ENCODE peak calls at places on chromosomes 4 and X, in nine cellular contexts. O is lower leg skin, Q is osteocyte, Y is upper lobe of left lung, A is thyroid gland, V is cardiac muscle cell, H is AG09309, N is nephron progenitor cell, F is mucosa of descending colon. W is an unnamed sample.

GRCh38 chr4:17578482-17578891 is 1.5 kb downstream of the LAP3 start:
- DNase-seq in F (no peak), Y (no peak), N (no peak), Q (no peak), O (no peak), H (no peak), V (no peak), A (no peak), W (no peak)

GRCh38 chr4:37951465-37952352 is 8.5 kb upstream of the PTTG2 start:
- DNase-seq in N (no peak), A (no peak), Y (no peak), V (no peak), Q (no peak), H (no peak), O (no peak), F (no peak), W (no peak)

GRCh38 chr4:32106767-32107166 is 1386.6 kb downstream of the PCDH7 start:
- DNase-seq in O (no peak), A (no peak), F (no peak), V (no peak), H (no peak), Y (no peak), N (no peak), Q (no peak), W (no peak)

GRCh38 chr4:48141048-48141447 is 7.0 kb upstream of the TXK start:
- DNase-seq in V (peak), N (no peak), A (no peak), H (peak), Y (no peak), O (no peak), F (no peak), Q (no peak), W (no peak)

GRCh38 chr4:182604953-182605352 is 312.2 kb downstream of the DCTD start:
- DNase-seq in O (no peak), V (peak), A (no peak), Q (no peak), H (no peak), F (no peak), N (no peak), Y (no peak), W (no peak)

GRCh38 chr4:76772498-76773106 is 125.3 kb downstream of the SOWAHB start:
- DNase-seq in A (no peak), Q (no peak), N (no peak), F (no peak), V (peak), O (no peak), H (no peak), Y (no peak), W (no peak)

GRCh38 chr4:89140168-89140759 is 28.9 kb downstream of the TIGD2 start:
- DNase-seq in A (no peak), Q (no peak), H (no peak), F (no peak), V (no peak), N (no peak), O (no peak), Y (no peak), W (no peak)

GRCh38 chrX:68880846-68881513 is 52.2 kb downstream of the EFNB1 start:
- DNase-seq in Q (no peak), F (no peak), N (peak), H (no peak), A (no peak), O (no peak), Y (no peak), V (no peak), W (no peak)

GRCh38 chrX:41421071-41421729 is 25.9 kb upstream of the NYX start:
- DNase-seq in Q (no peak), H (no peak), Y (no peak), A (no peak), V (no peak), N (no peak), O (no peak), F (no peak), W (no peak)

GRCh38 chr4:164815711-164816110 is 61.3 kb upstream of the APELA start:
- DNase-seq in A (no peak), Q (no peak), N (no peak), Y (no peak), F (no peak), V (no peak), O (no peak), H (no peak), W (no peak)

GRCh38 chrX:110163488-110163887 is 154.4 kb downstream of the AMMECR1 start:
- DNase-seq in O (no peak), F (no peak), H (no peak), V (no peak), N (no peak), A (peak), Q (no peak), Y (no peak), W (no peak)

GRCh38 chr4:186792994-186793393 is 69.3 kb upstream of the FAT1 start:
- DNase-seq in V (peak), Q (no peak), F (no peak), Y (no peak), O (no peak), H (peak), A (no peak), N (no peak), W (no peak)

GRCh38 chrX:116863029-116863428 is 400.3 kb upstream of the CT83 start:
- DNase-seq in H (no peak), Y (no peak), O (no peak), A (no peak), V (no peak), F (no peak), N (no peak), Q (no peak), W (no peak)

GRCh38 chr4:156974264-156974663 is 2.7 kb upstream of the PDGFC start:
- DNase-seq in Y (no peak), V (peak), F (no peak), O (no peak), Q (no peak), A (no peak), N (no peak), H (peak), W (no peak)

GRCh38 chrX:43703211-43703791 is 47.2 kb downstream of the MAOA start:
- DNase-seq in V (peak), O (no peak), Y (no peak), F (no peak), Q (no peak), N (no peak), A (no peak), H (no peak), W (no peak)

GRCh38 chr4:103754844-103755243 is 35.1 kb upstream of the TACR3 start:
- DNase-seq in O (peak), Y (no peak), N (no peak), H (no peak), V (no peak), Q (no peak), F (no peak), A (peak), W (no peak)

GRCh38 chrX:29090811-29091210 is 503.6 kb downstream of the IL1RAPL1 start:
- DNase-seq in A (no peak), H (no peak), V (peak), Y (no peak), F (no peak), Q (no peak), N (no peak), O (no peak), W (no peak)

GRCh38 chr4:23369331-23369730 is 520.5 kb downstream of the PPARGC1A start:
- DNase-seq in A (no peak), F (no peak), Q (no peak), N (peak), H (no peak), Y (no peak), O (no peak), V (no peak), W (no peak)

GRCh38 chr4:118774321-118774720 is 61.6 kb downstream of the SEC24D start:
- DNase-seq in O (no peak), A (no peak), Q (no peak), N (no peak), Y (no peak), V (no peak), H (no peak), F (no peak), W (no peak)

GRCh38 chr4:85842540-85842939 is 367.6 kb downstream of the ARHGAP24 start:
- DNase-seq in Q (no peak), V (peak), F (peak), O (peak), N (no peak), Y (no peak), A (no peak), H (no peak), W (no peak)

GRCh38 chr4:181312066-181312465 is 931.1 kb upstream of the TENM3 start:
- DNase-seq in Q (no peak), F (no peak), H (no peak), N (no peak), A (no peak), O (no peak), V (no peak), Y (no peak), W (no peak)

GRCh38 chr4:73311428-73311827 is 52.8 kb upstream of the ANKRD17 start:
- DNase-seq in V (peak), A (no peak), N (no peak), F (no peak), Q (no peak), O (no peak), Y (no peak), H (peak), W (no peak)

GRCh38 chr4:6902318-6903042 is 7.1 kb upstream of the TBC1D14 start:
- DNase-seq in H (no peak), O (no peak), Y (no peak), V (no peak), N (no peak), A (peak), Q (no peak), F (no peak), W (no peak)

GRCh38 chrX:13120017-13120416 is 75.6 kb upstream of the FAM9C start:
- DNase-seq in F (no peak), Y (no peak), V (peak), H (no peak), N (no peak), A (peak), Q (no peak), O (no peak), W (no peak)

GRCh38 chr4:123163501-123163900 is 233.1 kb upstream of the SPRY1 start:
- DNase-seq in V (no peak), N (no peak), Q (no peak), F (no peak), Y (no peak), O (no peak), H (no peak), A (no peak), W (no peak)

GRCh38 chrX:52139545-52139895 is 45.2 kb upstream of the MAGED4 start:
- DNase-seq in Y (no peak), H (no peak), V (no peak), F (no peak), Q (no peak), A (no peak), N (no peak), O (no peak), W (no peak)

GRCh38 chr4:169098054-169098896 is 88.2 kb upstream of the CBR4 start:
- DNase-seq in Y (no peak), N (no peak), O (no peak), H (no peak), A (peak), Q (no peak), V (peak), F (no peak), W (no peak)

GRCh38 chr4:5037553-5038551 is 13.4 kb upstream of the STK32B start:
- DNase-seq in O (peak), A (no peak), Q (no peak), F (no peak), H (peak), V (peak), Y (no peak), N (no peak), W (no peak)

DNA sequence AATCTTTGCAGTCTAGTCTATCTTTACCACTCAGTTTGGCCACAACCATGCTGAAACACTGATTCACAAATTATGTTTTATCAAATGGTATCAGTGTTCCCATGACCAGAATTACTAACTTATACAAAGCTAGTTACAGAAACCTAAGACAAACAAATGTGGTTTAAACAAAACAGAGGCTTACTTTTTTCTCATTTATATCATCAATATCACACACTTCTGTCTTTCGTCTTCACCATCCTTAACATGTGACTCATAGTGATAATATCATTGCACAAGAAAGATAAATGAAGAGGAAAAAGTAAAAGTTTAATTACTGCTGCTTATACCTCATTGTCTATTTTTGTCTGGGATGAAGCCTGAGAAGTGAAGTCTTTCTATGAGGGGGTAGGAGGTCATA is 406.6 kb downstream of the PCDH10 start:
- DNase-seq in Q (no peak), A (no peak), N (no peak), O (no peak), Y (no peak), H (no peak), V (peak), F (no peak), W (no peak)
- TF ChIP-seq CTCF in Q (no peak), A (no peak), N (no peak), O (no peak), Y (no peak), H (no peak), V (no peak), F (no peak), W (no peak)

DNA sequence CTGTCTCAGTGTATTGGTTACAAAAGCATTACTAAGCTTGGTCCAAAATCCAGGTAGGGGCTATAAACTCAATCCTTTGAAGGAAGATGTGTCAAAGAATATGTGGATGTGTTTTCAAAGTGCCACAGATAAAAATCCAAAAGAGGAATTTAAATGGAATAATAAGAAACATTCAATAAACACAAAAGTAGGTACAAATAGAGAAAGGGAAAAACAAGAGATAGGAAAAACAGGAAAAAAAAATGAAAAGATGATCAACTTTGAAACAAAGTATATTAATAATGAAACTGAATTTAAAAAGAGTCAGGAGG is 64.0 kb downstream of the PPP4R3C start:
- DNase-seq in H (no peak), N (no peak), V (no peak), Q (no peak), Y (no peak), O (no peak), A (no peak), F (no peak), W (no peak)
- TF ChIP-seq CTCF in H (no peak), N (no peak), V (no peak), Q (no peak), Y (no peak), O (no peak), A (no peak), F (no peak), W (peak)

GRCh38 chr4:53709693-53710092 is 118.4 kb upstream of the LNX1 start:
- DNase-seq in O (no peak), Y (no peak), F (no peak), V (no peak), H (no peak), N (no peak), Q (no peak), A (no peak), W (no peak)
- TF ChIP-seq CTCF in O (no peak), Y (no peak), F (no peak), V (peak), H (no peak), N (no peak), Q (peak), A (peak), W (no peak)

GRCh38 chrX:155577682-155578081 is 35.1 kb downstream of the TMLHE start:
- DNase-seq in F (no peak), Q (no peak), N (no peak), A (no peak), Y (no peak), O (no peak), H (no peak), V (no peak), W (no peak)
- TF ChIP-seq CTCF in F (no peak), Q (no peak), N (no peak), A (no peak), Y (no peak), O (no peak), H (no peak), V (no peak), W (no peak)

GRCh38 chr4:786861-787300 is 39.0 kb downstream of the CPLX1 start:
- DNase-seq in V (no peak), Y (peak), O (no peak), N (no peak), H (no peak), F (no peak), Q (no peak), A (no peak), W (no peak)
- TF ChIP-seq CTCF in V (peak), Y (peak), O (no peak), N (no peak), H (no peak), F (no peak), Q (no peak), A (no peak), W (no peak)